ENCODE peak calls at places on chromosomes 3 and 15, in seven cellular contexts. A, K, G, D, P, T and N are unnamed samples.
A peak's percentile ranks its signal among the peaks of the same experiment; 100 is the strongest.

GRCh38 chr15:42087460-42087859 is 6.9 kb downstream of the PLA2G4D start:
- DNase-seq in D (no peak), A (no peak), G (no peak), K (no peak), P (no peak), T (no peak), N (no peak)

GRCh38 chr3:107249132-107249531 is 128.1 kb upstream of the CCDC54 start:
- DNase-seq in T (no peak), G (no peak), K (no peak), P (no peak), D (no peak), A (no peak), N (no peak)

GRCh38 chr3:82143661-82144405 is 382.4 kb upstream of the GBE1 start:
- DNase-seq in G (no peak), P (no peak), A (no peak), K (no peak), D (no peak), T (no peak), N (no peak)

GRCh38 chr3:129837057-129837631 is 56.4 kb downstream of the TMCC1 start:
- DNase-seq in T (no peak), A (no peak), P (no peak), D (no peak), G (no peak), K (no peak), N (no peak)

GRCh38 chr3:94082412-94082937 is 19.6 kb downstream of the NSUN3 start:
- DNase-seq in G (no peak), K (no peak), T (no peak), A (no peak), P (no peak), D (no peak), N (no peak)

GRCh38 chr3:93973160-93974126 is at the start of gene PROS1:
- DNase-seq in A (peak; percentile 40), K (peak; percentile 90), P (peak; percentile 85), G (peak; percentile 94), T (peak; percentile 95), D (peak; percentile 84), N (peak; percentile 88)

GRCh38 chr15:66389859-66390382 is 3.2 kb downstream of the MAP2K1 start:
- DNase-seq in G (no peak), D (no peak), A (no peak), T (no peak), K (no peak), P (no peak), N (no peak)

GRCh38 chr3:45655906-45656305 is 33.3 kb upstream of the SACM1L start:
- DNase-seq in T (no peak), G (no peak), P (no peak), A (no peak), D (no peak), K (no peak), N (no peak)

GRCh38 chr3:134002326-134002725 is 27.4 kb downstream of the SLCO2A1 start:
- DNase-seq in G (no peak), A (no peak), K (no peak), D (no peak), P (no peak), T (no peak), N (no peak)

DNA sequence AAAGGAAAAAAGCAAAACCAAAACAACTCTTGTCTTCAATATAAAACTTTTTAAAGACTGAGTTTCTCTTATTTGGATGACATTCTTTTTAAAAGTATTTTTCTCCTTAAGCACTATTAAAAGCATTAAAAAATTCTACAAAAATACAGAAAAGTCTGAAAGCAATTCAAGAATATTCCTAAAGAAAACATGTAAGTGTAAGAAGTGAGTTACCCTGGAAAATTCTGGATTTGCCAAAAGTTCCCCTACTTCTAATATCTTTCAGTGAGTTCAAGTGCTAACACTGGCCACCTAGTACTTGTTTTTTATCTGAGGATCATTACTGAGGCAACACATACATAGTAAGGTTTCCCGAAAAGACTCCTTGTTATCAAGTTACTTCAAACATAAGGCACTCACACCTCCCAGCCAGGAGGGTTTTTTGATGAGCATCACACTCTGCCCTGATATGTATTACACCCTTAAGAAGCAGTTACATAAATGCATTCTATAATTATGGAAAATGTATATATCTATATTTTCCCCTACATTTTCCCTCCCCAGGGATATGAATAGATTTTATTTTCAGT is 158.4 kb downstream of the TIGIT start:
- DNase-seq in A (no peak), P (no peak), G (no peak), T (no peak), K (no peak), D (no peak), N (no peak)
- TF ChIP-seq CTCF in A (no peak), P (no peak), G (no peak), T (no peak), K (no peak), D (no peak), N (no peak)

GRCh38 chr3:138950006-138950644 is 3.1 kb downstream of the FOXL2NB start:
- DNase-seq in A (no peak), G (peak; percentile 54), D (no peak), T (no peak), K (no peak), P (no peak), N (no peak)
- H3K4me3 ChIP-seq in A (peak overlapping the region; percentile 31), G (peak overlapping the region; percentile 29), D (no peak overlapping the region), T (peak overlapping the region; percentile 43), K (peak overlapping the region; percentile 62), P (no peak overlapping the region), N (no peak overlapping the region)

GRCh38 chr15:27897481-27897880 is 201.6 kb downstream of the OCA2 start:
- DNase-seq in K (no peak), G (no peak), A (no peak), P (no peak), T (no peak), D (no peak), N (no peak)
- H3K9me3 ChIP-seq in K (peaks cover 6% of the 10 kb centered on the region), G (peaks cover under 1% of the 10 kb centered on the region), A (no peaks in the 10 kb centered on the region), P (peaks cover 64% of the 10 kb centered on the region), T (peaks cover 26% of the 10 kb centered on the region), D (peaks cover 18% of the 10 kb centered on the region), N (no peaks in the 10 kb centered on the region)

DNA sequence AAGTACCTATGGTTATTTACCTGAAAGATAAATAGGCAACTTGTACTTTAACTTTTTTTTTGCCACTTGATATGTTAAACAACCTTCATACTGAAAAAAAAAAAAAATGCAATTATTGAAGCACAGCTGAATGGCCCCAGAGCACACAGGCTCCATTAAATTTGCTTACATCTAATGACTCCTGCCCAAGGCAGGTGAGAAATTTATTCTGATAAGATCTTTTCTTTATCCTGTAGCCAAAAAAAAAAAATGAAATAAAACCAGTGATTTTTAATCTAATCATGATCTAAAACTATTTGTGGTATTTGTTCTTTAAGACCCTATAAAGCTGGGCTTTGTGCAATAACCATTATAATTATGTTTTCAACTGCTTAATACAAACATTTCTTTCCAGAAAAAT is 115.7 kb downstream of the DPH6 start:
- DNase-seq in P (no peak), D (no peak), G (no peak), A (no peak), K (no peak), T (no peak), N (no peak)
- TF ChIP-seq CTCF in P (no peak), D (no peak), G (no peak), A (no peak), K (no peak), T (no peak), N (no peak)